ENCODE peak calls at places on chromosomes 11 and 22, in eight cellular contexts. F is left ventricle myocardium inferior, Y is kidney glomerular epithelial cell, R is upper lobe of right lung, O is Calu3, U is HFF-Myc, E is 8988T, L is HT-29. A is an unnamed sample.

GRCh38 chr22:44286673-44287072 is 26.1 kb downstream of the SHISAL1 start:
- DNase-seq in F (no peak), O (no peak), L (no peak), E (no peak), Y (no peak), U (no peak), R (no peak), A (no peak)

GRCh38 chr11:73753938-73754337 is 6.9 kb downstream of the RAB6A start:
- DNase-seq in E (no peak), O (no peak), U (no peak), Y (no peak), R (no peak), F (no peak), L (no peak), A (no peak)

GRCh38 chr11:79060534-79060933 is 380.3 kb downstream of the TENM4 start:
- DNase-seq in L (no peak), O (no peak), U (no peak), Y (no peak), R (no peak), E (no peak), F (no peak), A (no peak)

GRCh38 chr11:68021167-68021787 is 9.2 kb upstream of the NDUFS8 start:
- DNase-seq in O (peak), Y (peak), E (no peak), R (no peak), L (peak), U (no peak), F (no peak), A (no peak)

GRCh38 chr11:96156379-96156722 is 186.6 kb downstream of the MAML2 start:
- DNase-seq in L (no peak), F (no peak), Y (no peak), R (no peak), O (no peak), E (no peak), U (no peak), A (no peak)

GRCh38 chr11:120089036-120090001 is 48.6 kb downstream of the TRIM29 start:
- DNase-seq in Y (no peak), O (no peak), E (no peak), U (no peak), R (peak), F (no peak), L (no peak), A (peak)

GRCh38 chr11:132944557-132944920 is 587.8 kb downstream of the OPCML start:
- DNase-seq in E (no peak), O (no peak), F (no peak), U (no peak), R (no peak), L (no peak), Y (no peak), A (no peak)

GRCh38 chr22:27651486-27651885 is 150.1 kb downstream of the MN1 start:
- DNase-seq in E (no peak), L (no peak), R (no peak), O (no peak), Y (no peak), F (peak), U (no peak), A (no peak)

GRCh38 chr22:39598017-39598965 is 27.7 kb downstream of the CACNA1I start:
- DNase-seq in E (no peak), F (no peak), O (peak), Y (no peak), R (peak), L (peak), U (no peak), A (peak)

GRCh38 chr11:120259988-120260565 is 20.1 kb downstream of the POU2F3 start:
- DNase-seq in U (no peak), E (no peak), Y (no peak), F (no peak), L (no peak), R (no peak), O (no peak), A (no peak)

GRCh38 chr11:17748044-17748443 is 13.5 kb downstream of the KCNC1 start:
- DNase-seq in E (no peak), Y (no peak), F (no peak), R (peak), L (no peak), U (no peak), O (no peak), A (no peak)

GRCh38 chr11:130829801-130830562 is 86.3 kb downstream of the SNX19 start:
- DNase-seq in R (no peak), U (no peak), F (peak), Y (no peak), L (no peak), O (no peak), E (no peak), A (no peak)

GRCh38 chr11:45048313-45048841 is 97.7 kb upstream of the TP53I11 start:
- DNase-seq in R (no peak), F (no peak), U (no peak), O (no peak), L (no peak), Y (no peak), E (no peak), A (no peak)

GRCh38 chr11:24513837-24514594 is 17.2 kb downstream of the LUZP2 start:
- DNase-seq in L (no peak), E (no peak), F (no peak), U (no peak), R (no peak), Y (no peak), O (no peak), A (no peak)

GRCh38 chr11:32176223-32176811 is 85.4 kb downstream of the RCN1 start:
- DNase-seq in L (peak), O (peak), R (no peak), Y (peak), E (peak), U (peak), F (peak), A (peak)

GRCh38 chr11:88105952-88106351 is 69.3 kb downstream of the RAB38 start:
- DNase-seq in F (no peak), U (no peak), L (peak), Y (no peak), R (no peak), E (no peak), O (no peak), A (no peak)

GRCh38 chr11:116257092-116257491 is 515.7 kb downstream of the BUD13 start:
- DNase-seq in O (no peak), Y (no peak), U (no peak), F (no peak), E (no peak), L (peak), R (no peak), A (no peak)

GRCh38 chr11:43359432-43359818 is 705 bp downstream of the TTC17 start:
- DNase-seq in F (no peak), L (peak), O (no peak), E (no peak), U (no peak), Y (peak), R (no peak), A (no peak)

GRCh38 chr11:62921573-62922188 is 518 bp upstream of the CHRM1 start:
- DNase-seq in R (no peak), F (no peak), E (peak), L (no peak), O (peak), U (no peak), Y (no peak), A (peak)

GRCh38 chr11:104893876-104894275 is 4.4 kb downstream of the CASP12 start:
- DNase-seq in R (no peak), L (no peak), Y (no peak), E (no peak), O (no peak), U (no peak), F (no peak), A (no peak)

GRCh38 chr22:39311592-39312400 is 7.6 kb downstream of the RPL3 start:
- DNase-seq in R (no peak), F (no peak), L (peak), U (no peak), O (no peak), E (no peak), Y (no peak), A (no peak)

GRCh38 chr11:94545641-94546470 is 2.1 kb downstream of the FUT4 start:
- DNase-seq in F (peak), O (no peak), E (no peak), L (peak), Y (no peak), R (no peak), U (no peak), A (no peak)

GRCh38 chr11:79419120-79419519 is 21.7 kb downstream of the TENM4 start:
- DNase-seq in U (no peak), L (peak), O (peak), R (no peak), Y (peak), E (peak), F (no peak), A (no peak)

GRCh38 chr11:2825261-2825885 is 60.2 kb downstream of the CDKN1C start:
- DNase-seq in L (peak), O (peak), F (peak), U (no peak), Y (peak), R (peak), E (no peak), A (peak)

GRCh38 chr22:39490135-39490798 is 11.8 kb upstream of the MIEF1 start:
- DNase-seq in Y (peak), R (peak), U (no peak), L (peak), E (peak), O (peak), F (peak), A (peak)

GRCh38 chr11:74072286-74072685 is 63.4 kb upstream of the UCP3 start:
- DNase-seq in U (no peak), Y (no peak), E (no peak), O (no peak), L (no peak), R (no peak), F (no peak), A (no peak)

GRCh38 chr11:75320643-75321042 is 30.8 kb downstream of the ARRB1 start:
- DNase-seq in O (no peak), Y (no peak), U (no peak), R (no peak), L (no peak), E (no peak), F (no peak), A (no peak)

A was measured in prostate gland.